ENCODE peak calls at places on chromosome 20, in six cellular contexts. T, I, O, U, P and H are unnamed samples.
A peak's percentile ranks its signal among the peaks of the same experiment; 100 is the strongest.

GRCh38 chr20:7347409-7347808 is 579.9 kb downstream of the BMP2 start:
- DNase-seq in T (no peak), I (no peak), O (no peak), U (no peak), P (no peak), H (no peak)

GRCh38 chr20:3635346-3635745 is 27.9 kb downstream of the GFRA4 start:
- DNase-seq in T (no peak), I (no peak), O (no peak), U (no peak), P (no peak), H (no peak)

GRCh38 chr20:55174635-55175034 is 699.2 kb downstream of the DOK5 start:
- DNase-seq in T (no peak), I (no peak), O (no peak), U (no peak), P (no peak), H (no peak)

GRCh38 chr20:47278907-47279348 is 77.6 kb downstream of the ZMYND8 start:
- DNase-seq in T (no peak), I (no peak), O (no peak), U (peak; percentile 54), P (no peak), H (no peak)

GRCh38 chr20:9615766-9616454 is 101.5 kb downstream of the LAMP5 start:
- DNase-seq in T (no peak), I (no peak), O (no peak), U (no peak), P (no peak), H (no peak)

GRCh38 chr20:7650481-7650880 is 289.8 kb downstream of the HAO1 start:
- DNase-seq in T (no peak), I (no peak), O (no peak), U (peak; percentile 97), P (no peak), H (no peak)

GRCh38 chr20:1287787-1288569 is 21.9 kb downstream of the SNPH start:
- DNase-seq in T (no peak), I (no peak), O (no peak), U (no peak), P (no peak), H (peak; percentile 42)

GRCh38 chr20:32215147-32215546 is 7.5 kb downstream of the POFUT1 start:
- DNase-seq in T (no peak), I (no peak), O (no peak), U (no peak), P (no peak), H (no peak)

GRCh38 chr20:45097485-45098095 is 3.3 kb downstream of the KCNS1 start:
- DNase-seq in T (no peak), I (no peak), O (no peak), U (peak; percentile 10), P (no peak), H (no peak)

GRCh38 chr20:53162251-53162835 is 190.2 kb downstream of the TSHZ2 start:
- DNase-seq in T (no peak), I (peak; percentile 54), O (peak; percentile 48), U (peak; percentile 91), P (peak; percentile 64), H (no peak)

GRCh38 chr20:42192321-42192720 is 574.1 kb upstream of the CHD6 start:
- DNase-seq in T (no peak), I (no peak), O (no peak), U (no peak), P (no peak), H (no peak)

GRCh38 chr20:4073852-4074741 is 58.7 kb upstream of the RNF24 start:
- DNase-seq in T (no peak), I (no peak), O (no peak), U (no peak), P (no peak), H (no peak)

GRCh38 chr20:38321959-38322598 is 18.1 kb downstream of the BPI start:
- DNase-seq in T (no peak), I (peak; percentile 41), O (peak; percentile 47), U (peak; percentile 31), P (no peak), H (peak; percentile 44)

GRCh38 chr20:24489631-24490260 is 20.3 kb downstream of the SYNDIG1 start:
- DNase-seq in T (no peak), I (no peak), O (no peak), U (no peak), P (no peak), H (no peak)

GRCh38 chr20:30286157-30286556 is 971.3 kb upstream of the DEFB115 start:
- DNase-seq in T (peak; percentile 40), I (no peak), O (no peak), U (no peak), P (no peak), H (no peak)

GRCh38 chr20:62818592-62819493 is 2.0 kb downstream of the COL9A3 start:
- DNase-seq in T (peak; percentile 81), I (peak; percentile 66), O (peak; percentile 65), U (no peak), P (peak; percentile 58), H (peak; percentile 82)

GRCh38 chr20:58850693-58851174 is at the start of gene GNAS-AS1:
- DNase-seq in T (peak; percentile 47), I (peak; percentile 64), O (peak; percentile 80), U (peak; percentile 87), P (peak; percentile 75), H (peak; percentile 85)

GRCh38 chr20:9392892-9393857 is 121.2 kb upstream of the LAMP5 start:
- DNase-seq in T (peak; percentile 67), I (peak; percentile 54), O (peak; percentile 42), U (peak; percentile 51), P (peak; percentile 54), H (peak; percentile 62)

GRCh38 chr20:59087829-59088433 is 45.3 kb upstream of the PRELID3B start:
- DNase-seq in T (peak; percentile 89), I (peak; percentile 47), O (peak; percentile 62), U (peak; percentile 6), P (peak; percentile 81), H (peak; percentile 81)

GRCh38 chr20:59177266-59178250 is 13.9 kb downstream of the ZNF831 start:
- DNase-seq in T (no peak), I (no peak), O (no peak), U (no peak), P (no peak), H (no peak)

GRCh38 chr20:32675223-32675975 is 1.7 kb upstream of the C20orf203 start:
- DNase-seq in T (no peak), I (no peak), O (no peak), U (no peak), P (no peak), H (no peak)

GRCh38 chr20:46631212-46631869 is 19.9 kb downstream of the SLC13A3 start:
- DNase-seq in T (peak; percentile 38), I (no peak), O (no peak), U (no peak), P (no peak), H (no peak)

GRCh38 chr20:49276895-49277785 is 717 bp downstream of the ZNFX1 start:
- DNase-seq in T (no peak), I (peak; percentile 68), O (no peak), U (no peak), P (peak; percentile 38), H (peak; percentile 49)

GRCh38 chr20:17579369-17580039 is 9.6 kb downstream of the DSTN start:
- DNase-seq in T (no peak), I (no peak), O (no peak), U (no peak), P (no peak), H (no peak)

GRCh38 chr20:17584684-17585083 is 14.8 kb downstream of the DSTN start:
- DNase-seq in T (no peak), I (no peak), O (no peak), U (no peak), P (no peak), H (no peak)

GRCh38 chr20:17580905-17581304 is 11.0 kb downstream of the DSTN start:
- DNase-seq in T (no peak), I (no peak), O (no peak), U (no peak), P (no peak), H (no peak)

GRCh38 chr20:17586250-17586649 is 16.4 kb downstream of the DSTN start:
- DNase-seq in T (no peak), I (no peak), O (no peak), U (no peak), P (no peak), H (no peak)

DNA sequence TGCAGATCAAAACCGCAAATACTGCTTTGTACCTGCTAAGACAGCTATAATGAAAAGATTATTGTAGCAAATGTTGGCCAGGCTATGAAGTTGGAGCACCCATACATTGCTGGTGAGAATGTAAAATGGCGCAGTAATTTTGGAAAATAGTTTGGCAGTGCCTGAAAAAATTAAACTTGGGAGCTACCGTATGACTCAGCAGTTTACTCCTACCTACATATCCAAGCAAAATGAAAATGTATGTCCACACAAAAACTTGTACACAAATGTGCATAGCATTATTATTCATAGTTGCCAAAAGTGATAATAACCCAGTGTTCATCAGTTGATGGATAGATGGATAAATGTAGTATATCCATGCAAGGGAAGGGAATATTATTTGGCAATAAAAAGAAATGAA is 13.3 kb downstream of the DSTN start:
- DNase-seq in T (no peak), I (no peak), O (no peak), U (no peak), P (no peak), H (no peak)
- H3K4me1 ChIP-seq in T (peaks cover 96% of the 10 kb centered on the region), I (peaks cover 4% of the 10 kb centered on the region), O (peaks cover 26% of the 10 kb centered on the region), U (peaks cover 6% of the 10 kb centered on the region), P (peaks cover 45% of the 10 kb centered on the region), H (peaks cover 84% of the 10 kb centered on the region)

GRCh38 chr20:20407891-20408805 is 40.2 kb downstream of the INSM1 start:
- DNase-seq in T (no peak), I (no peak), O (no peak), U (peak; percentile 41), P (no peak), H (no peak)
- TF ChIP-seq CTCF in T (no peak), I (no peak), O (no peak), U (peak; percentile 22), P (no peak), H (no peak)

DNA sequence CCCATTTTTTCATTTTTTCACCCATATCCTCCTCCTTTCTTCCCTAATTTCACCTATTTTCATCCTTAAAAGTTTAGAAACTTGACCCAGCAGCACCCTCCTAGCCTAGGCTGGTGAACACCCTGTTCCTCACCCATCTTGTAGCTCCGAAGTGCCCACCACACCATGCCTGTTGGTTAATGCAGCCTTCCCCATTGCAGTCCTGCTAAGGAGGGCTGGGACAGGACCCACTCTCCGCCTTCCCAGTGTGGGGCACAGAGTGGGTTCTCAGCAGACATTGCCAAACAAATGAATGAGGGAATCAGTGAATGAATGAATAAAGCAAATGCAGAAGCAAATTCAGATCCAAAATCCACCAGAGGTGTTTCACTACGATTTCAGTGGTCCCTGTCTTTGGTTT is 45.7 kb downstream of the CTCFL start:
- DNase-seq in T (no peak), I (peak; percentile 3), O (no peak), U (no peak), P (no peak), H (no peak)
- H3K4me1 ChIP-seq in T (peaks cover 19% of the 10 kb centered on the region), I (no peaks in the 10 kb centered on the region), O (no peaks in the 10 kb centered on the region), U (no peaks in the 10 kb centered on the region), P (peaks cover 7% of the 10 kb centered on the region), H (peaks cover 11% of the 10 kb centered on the region)

GRCh38 chr20:19827818-19828217 is 69.8 kb downstream of the RIN2 start:
- DNase-seq in T (no peak), I (no peak), O (no peak), U (no peak), P (no peak), H (no peak)

GRCh38 chr20:19826179-19826914 is 68.3 kb downstream of the RIN2 start:
- DNase-seq in T (no peak), I (no peak), O (no peak), U (no peak), P (no peak), H (no peak)

GRCh38 chr20:19824861-19825260 is 66.8 kb downstream of the RIN2 start:
- DNase-seq in T (no peak), I (no peak), O (no peak), U (no peak), P (no peak), H (no peak)

GRCh38 chr20:19830351-19830750 is 72.3 kb downstream of the RIN2 start:
- DNase-seq in T (no peak), I (no peak), O (no peak), U (no peak), P (no peak), H (no peak)

GRCh38 chr20:19828233-19828632 is 70.2 kb downstream of the RIN2 start:
- DNase-seq in T (no peak), I (no peak), O (no peak), U (peak; percentile 58), P (no peak), H (no peak)
- TF ChIP-seq CTCF in T (no peak), I (no peak), O (no peak), U (peak; percentile 13), P (peak; percentile 22), H (peak; percentile 43)